ENCODE peak calls at places on chromosomes 7 and 10, in five cellular contexts. Y is NT2/D1; Z is CD4-positive, alpha-beta memory T cell; S is iPS DF 6.9; J is fibroblast of lung. U is an unnamed sample.

GRCh38 chr7:101901661-101902491 is 84.5 kb downstream of the CUX1 start:
- DNase-seq in S (no peak), Z (no peak), Y (no peak), J (peak; percentile 59), U (no peak)

GRCh38 chr7:55641273-55641691 is 69.0 kb upstream of the VOPP1 start:
- DNase-seq in S (peak; percentile 47), Y (peak; percentile 77), Z (peak; percentile 62), J (peak; percentile 85), U (no peak)

GRCh38 chr10:86071145-86071544 is 295.4 kb downstream of the GRID1 start:
- DNase-seq in J (no peak), Y (no peak), S (no peak), Z (no peak), U (no peak)

GRCh38 chr7:1532456-1533254 is 2.2 kb downstream of the MAFK start:
- DNase-seq in S (no peak), Y (no peak), Z (peak; percentile 64), J (peak; percentile 95), U (peak; percentile 34)

GRCh38 chr7:79461660-79462059 is 8.2 kb upstream of the MAGI2 start:
- DNase-seq in Y (no peak), S (no peak), J (peak; percentile 75), Z (no peak), U (no peak)

GRCh38 chr7:151631149-151631967 is 111.7 kb upstream of the RHEB start:
- DNase-seq in Y (no peak), S (no peak), J (peak; percentile 39), Z (no peak), U (no peak)

GRCh38 chr7:156618078-156618790 is 22.3 kb upstream of the RNF32 start:
- DNase-seq in S (no peak), J (no peak), Z (no peak), Y (no peak), U (no peak)

GRCh38 chr10:68154211-68154497 is 44.9 kb downstream of the MYPN start:
- DNase-seq in J (peak; percentile 79), Z (no peak), S (no peak), Y (peak; percentile 3), U (no peak)

GRCh38 chr7:129805086-129805719 is 147.6 kb downstream of the UBE2H start:
- DNase-seq in Y (no peak), J (no peak), S (no peak), Z (no peak), U (no peak)

GRCh38 chr10:132634241-132634946 is 96.8 kb downstream of the INPP5A start:
- DNase-seq in Y (no peak), S (no peak), J (no peak), Z (no peak), U (no peak)

GRCh38 chr7:83947260-83947659 is 247.3 kb downstream of the SEMA3A start:
- DNase-seq in Y (peak; percentile 32), Z (no peak), J (no peak), S (peak; percentile 48), U (no peak)

GRCh38 chr7:6533893-6534804 is 17.1 kb downstream of the GRID2IP start:
- DNase-seq in Z (no peak), S (no peak), Y (no peak), J (no peak), U (no peak)

GRCh38 chr7:81608748-81609382 is 161.0 kb downstream of the HGF start:
- DNase-seq in J (peak; percentile 60), Z (no peak), S (no peak), Y (no peak), U (no peak)

GRCh38 chr10:34156781-34157425 is 658.2 kb downstream of the PARD3 start:
- DNase-seq in S (no peak), J (peak; percentile 60), Z (no peak), Y (no peak), U (no peak)

GRCh38 chr7:149310113-149310836 is 48.3 kb downstream of the ZNF783 start:
- DNase-seq in J (peak; percentile 88), S (peak; percentile 58), Y (no peak), Z (peak; percentile 22), U (no peak)

GRCh38 chr7:121994625-121995410 is 121.9 kb downstream of the PTPRZ1 start:
- DNase-seq in Z (peak; percentile 4), S (peak; percentile 66), J (peak; percentile 84), Y (peak; percentile 61), U (no peak)

GRCh38 chr10:11208908-11209809 is 191.5 kb downstream of the CELF2 start:
- DNase-seq in Z (peak; percentile 24), S (no peak), Y (no peak), J (no peak), U (no peak)

GRCh38 chr7:22156205-22156604 is 200.7 kb downstream of the RAPGEF5 start:
- DNase-seq in S (no peak), Z (no peak), Y (no peak), J (peak; percentile 43), U (no peak)

GRCh38 chr10:61939575-61940301 is 38.2 kb downstream of the ARID5B start:
- DNase-seq in Z (no peak), S (no peak), Y (no peak), J (peak; percentile 94), U (no peak)

GRCh38 chr10:14618669-14619068 is 156.0 kb downstream of the FAM107B start:
- DNase-seq in J (no peak), Y (no peak), S (no peak), Z (no peak), U (no peak)

GRCh38 chr10:31739146-31739545 is 189.5 kb downstream of the ARHGAP12 start:
- DNase-seq in J (no peak), S (no peak), Z (no peak), Y (no peak), U (no peak)

GRCh38 chr7:110604885-110605284 is 486.0 kb upstream of the LRRN3 start:
- DNase-seq in Z (no peak), S (no peak), Y (no peak), J (no peak), U (no peak)

GRCh38 chr10:47141349-47141748 is 158.6 kb upstream of the GDF10 start:
- DNase-seq in J (no peak), S (no peak), Z (no peak), Y (no peak), U (no peak)

GRCh38 chr7:79090543-79090942 is 362.9 kb downstream of the MAGI2 start:
- DNase-seq in S (no peak), J (peak; percentile 10), Z (no peak), Y (no peak), U (no peak)

GRCh38 chr10:28177944-28178637 is 124.8 kb downstream of the MPP7 start:
- DNase-seq in Y (no peak), J (peak; percentile 39), S (no peak), Z (peak; percentile 36), U (no peak)

GRCh38 chr10:97805096-97805879 is 33.5 kb upstream of the SFRP5 start:
- DNase-seq in Y (no peak), J (no peak), S (no peak), Z (no peak), U (no peak)

GRCh38 chr7:158094671-158095256 is 492.9 kb downstream of the PTPRN2 start:
- DNase-seq in J (no peak), Y (no peak), S (no peak), Z (no peak), U (no peak)
- H3K9me3 ChIP-seq in J (no peaks in the 10 kb centered on the region), Y (no peaks in the 10 kb centered on the region), S (peaks cover 8% of the 10 kb centered on the region), Z (no peaks in the 10 kb centered on the region), U (no peaks in the 10 kb centered on the region)

GRCh38 chr7:42549866-42550485 is 313.0 kb upstream of the GLI3 start:
- DNase-seq in S (no peak), J (no peak), Y (no peak), Z (no peak), U (no peak)
- H3K9me3 ChIP-seq in S (peaks cover 3% of the 10 kb centered on the region), J (no peaks in the 10 kb centered on the region), Y (peaks cover 52% of the 10 kb centered on the region), Z (no peaks in the 10 kb centered on the region), U (no peaks in the 10 kb centered on the region)

DNA sequence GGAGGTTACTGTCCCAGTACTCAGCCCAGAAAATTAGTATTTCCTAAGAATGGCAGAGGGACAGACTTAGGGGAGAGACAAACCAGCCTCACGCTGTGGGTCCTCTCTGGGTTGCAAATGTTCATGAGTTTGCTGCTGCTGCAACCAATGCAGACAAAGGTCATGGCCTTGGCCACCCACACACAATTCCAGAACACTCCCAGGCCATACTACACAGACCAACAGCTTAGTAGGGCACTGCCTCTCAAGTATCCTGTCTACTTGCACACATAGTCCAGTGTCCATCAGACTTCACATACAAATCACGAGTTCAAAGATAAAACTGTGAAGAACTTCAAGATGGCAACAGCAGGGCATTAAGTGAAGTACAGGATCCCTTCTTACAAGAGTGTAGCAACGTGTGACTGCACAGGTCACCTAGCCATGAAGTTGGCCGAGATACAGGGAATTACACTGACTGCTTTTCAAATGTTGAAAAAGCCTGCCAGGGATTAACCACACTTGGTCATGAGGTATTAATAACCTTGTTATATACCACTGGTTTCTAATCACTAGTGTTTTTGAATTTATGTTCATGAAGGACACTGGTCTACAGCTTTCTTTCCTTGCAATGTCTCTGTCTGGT is 40.0 kb downstream of the ZNF33B start:
- DNase-seq in Y (no peak), Z (no peak), J (no peak), S (no peak), U (no peak)
- H3K9me3 ChIP-seq in Y (peaks cover 32% of the 10 kb centered on the region), Z (peaks cover 13% of the 10 kb centered on the region), J (no peaks in the 10 kb centered on the region), S (no peaks in the 10 kb centered on the region), U (peaks cover 21% of the 10 kb centered on the region)

GRCh38 chr7:138554674-138555073 is 94.6 kb downstream of the TRIM24 start:
- DNase-seq in Y (no peak), S (no peak), J (no peak), Z (no peak), U (no peak)
- H3K9me3 ChIP-seq in Y (peaks cover 40% of the 10 kb centered on the region), S (no peaks in the 10 kb centered on the region), J (no peaks in the 10 kb centered on the region), Z (peaks cover 7% of the 10 kb centered on the region), U (peaks cover 22% of the 10 kb centered on the region)

DNA sequence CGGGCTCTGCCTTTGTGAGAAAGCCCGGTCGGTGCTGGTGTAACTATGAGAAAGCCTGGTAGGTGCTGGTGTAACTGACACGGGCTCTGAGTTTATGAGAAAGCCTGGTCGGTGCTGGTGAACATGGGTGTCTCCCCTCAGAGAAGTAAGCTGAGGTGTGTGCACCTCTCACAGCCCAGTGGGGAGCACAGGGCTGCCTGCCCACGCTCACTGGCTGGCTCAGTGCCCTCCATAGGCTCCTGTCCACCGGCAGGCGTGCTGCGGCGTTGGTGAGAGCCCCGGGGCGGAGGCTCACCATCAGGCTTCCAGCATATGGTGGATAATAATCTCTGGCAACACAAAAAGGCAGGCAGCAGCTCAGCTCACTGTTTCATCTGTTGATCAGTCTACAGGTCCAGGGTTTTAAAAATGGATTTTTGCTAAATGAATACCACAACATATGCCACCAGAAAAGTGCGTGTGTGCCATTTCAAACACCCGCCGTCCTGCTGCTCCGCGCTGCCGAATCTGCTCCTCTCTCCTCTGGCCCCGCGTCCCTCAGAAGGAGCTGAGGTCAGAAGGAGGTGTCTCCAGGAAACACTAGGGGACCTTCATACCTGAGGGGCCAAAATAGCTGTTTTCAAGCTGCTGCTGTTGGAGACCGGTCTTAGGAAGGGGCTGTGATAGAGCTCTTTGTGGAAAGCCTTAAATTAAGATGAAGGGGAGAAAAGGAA is 365.7 kb downstream of the DNAJB6 start:
- DNase-seq in Z (no peak), J (no peak), S (no peak), Y (no peak), U (no peak)
- H3K9me3 ChIP-seq in Z (no peaks in the 10 kb centered on the region), J (no peaks in the 10 kb centered on the region), S (peaks cover 27% of the 10 kb centered on the region), Y (no peaks in the 10 kb centered on the region), U (no peaks in the 10 kb centered on the region)

U was measured in T-helper 17 cell.